ENCODE peak calls at places on chromosome 7, in five cellular contexts. N is MM.1S, K is neural progenitor cell, A is IMR-90, X is HepG2. B is an unnamed sample.

GRCh38 chr7:105816270-105816843 is 60.0 kb downstream of the ATXN7L1 start:
- DNase-seq in K (no peak), A (no peak), X (no peak), N (no peak), B (no peak)

GRCh38 chr7:41027428-41028115 is 675.3 kb downstream of the INHBA start:
- DNase-seq in N (no peak), K (no peak), A (peak; percentile 98), X (no peak), B (peak; percentile 68)

GRCh38 chr7:123823898-123824753 is 20.8 kb upstream of the HYAL4 start:
- DNase-seq in K (no peak), X (no peak), A (no peak), N (no peak), B (no peak)

GRCh38 chr7:104264281-104264680 is 56.5 kb upstream of the ORC5 start:
- DNase-seq in K (no peak), A (peak; percentile 32), N (no peak), X (no peak), B (peak; percentile 34)

GRCh38 chr7:90211391-90212148 is at the start of gene STEAP2:
- DNase-seq in X (peak; percentile 81), K (peak; percentile 93), A (peak; percentile 85), N (peak; percentile 11), B (peak; percentile 94)

GRCh38 chr7:7682856-7683255 is 35.6 kb downstream of the RPA3 start:
- DNase-seq in X (no peak), N (peak; percentile 65), K (no peak), A (no peak), B (no peak)

GRCh38 chr7:1547777-1548437 is 8.1 kb downstream of the TMEM184A start:
- DNase-seq in K (no peak), A (no peak), N (no peak), X (no peak), B (no peak)

GRCh38 chr7:134799387-134799786 is 20.0 kb downstream of the CALD1 start:
- DNase-seq in X (no peak), K (no peak), N (no peak), A (no peak), B (no peak)

GRCh38 chr7:103912906-103913610 is 76.4 kb downstream of the RELN start:
- DNase-seq in X (no peak), A (peak; percentile 62), K (no peak), N (no peak), B (no peak)

GRCh38 chr7:82477733-82478515 is 34.3 kb upstream of the CACNA2D1 start:
- DNase-seq in X (no peak), A (no peak), K (no peak), N (no peak), B (no peak)

GRCh38 chr7:157401567-157402387 is 65.0 kb downstream of the DNAJB6 start:
- DNase-seq in X (no peak), A (no peak), K (no peak), N (no peak), B (peak; percentile 29)

GRCh38 chr7:51141451-51141971 is 175.1 kb downstream of the COBL start:
- DNase-seq in A (peak; percentile 35), N (peak; percentile 11), X (no peak), K (peak; percentile 59), B (peak; percentile 84)

GRCh38 chr7:28591725-28592331 is 179.5 kb downstream of the CREB5 start:
- DNase-seq in A (no peak), X (no peak), K (no peak), N (no peak), B (no peak)

GRCh38 chr7:79862447-79862846 is 272.2 kb upstream of the GNAI1 start:
- DNase-seq in K (no peak), X (no peak), N (no peak), A (no peak), B (no peak)

GRCh38 chr7:120950539-120951308 is at the start of gene ING3:
- DNase-seq in K (peak; percentile 99), A (peak; percentile 97), X (peak; percentile 95), N (peak; percentile 100), B (peak; percentile 92)

DNA sequence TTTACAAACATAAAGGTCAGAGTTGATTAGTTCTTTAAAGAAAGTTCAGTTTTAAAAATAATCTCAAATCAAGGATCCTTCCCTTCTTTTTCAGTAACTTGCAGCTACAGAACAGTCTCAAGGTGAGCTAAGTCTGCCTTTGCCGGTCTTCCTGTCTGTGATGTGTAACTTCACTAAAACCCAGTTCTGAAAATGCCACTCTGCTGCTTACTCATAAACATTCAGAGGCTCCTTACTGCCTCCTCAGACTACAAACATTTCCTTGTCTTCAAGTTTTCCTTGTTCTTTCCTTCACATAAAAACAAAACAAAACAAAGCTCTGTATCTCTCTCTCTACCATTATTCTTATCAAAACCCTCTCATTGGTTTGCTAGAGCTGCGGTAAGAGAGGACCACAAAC is 128.7 kb downstream of the ETV1 start:
- DNase-seq in K (no peak), X (no peak), A (peak; percentile 12), N (no peak), B (no peak)
- H2AFZ ChIP-seq in K (peak overlapping the region; percentile 64), X (no peak overlapping the region), A (no peak overlapping the region), N (no peak overlapping the region), B (no peak overlapping the region)

GRCh38 chr7:71198887-71199286 is 66.9 kb downstream of the GALNT17 start:
- DNase-seq in X (no peak), A (no peak), K (no peak), N (no peak), B (no peak)
- H3K4me1 ChIP-seq in X (no peaks in the 10 kb centered on the region), A (no peaks in the 10 kb centered on the region), K (no peaks in the 10 kb centered on the region), N (no peaks in the 10 kb centered on the region), B (no peaks in the 10 kb centered on the region)

GRCh38 chr7:44964384-44964830 is 14.4 kb downstream of the MYO1G start:
- DNase-seq in A (peak; percentile 28), K (peak; percentile 41), X (no peak), N (no peak), B (peak; percentile 92)
- TF ChIP-seq CTCF in A (peak; percentile 34), K (peak; percentile 39), X (peak; percentile 59), N (peak; percentile 21), B (peak; percentile 41)

GRCh38 chr7:26286157-26286556 is 5.5 kb upstream of the SNX10 start:
- DNase-seq in N (no peak), X (no peak), A (no peak), K (no peak), B (no peak)

GRCh38 chr7:26284477-26284876 is 7.2 kb upstream of the SNX10 start:
- DNase-seq in X (peak; percentile 71), A (no peak), N (no peak), K (no peak), B (no peak)

GRCh38 chr7:26280097-26280496 is 11.6 kb upstream of the SNX10 start:
- DNase-seq in K (no peak), N (no peak), X (no peak), A (no peak), B (no peak)

GRCh38 chr7:26280723-26281122 is 10.9 kb upstream of the SNX10 start:
- DNase-seq in K (no peak), N (no peak), A (no peak), X (no peak), B (no peak)

DNA sequence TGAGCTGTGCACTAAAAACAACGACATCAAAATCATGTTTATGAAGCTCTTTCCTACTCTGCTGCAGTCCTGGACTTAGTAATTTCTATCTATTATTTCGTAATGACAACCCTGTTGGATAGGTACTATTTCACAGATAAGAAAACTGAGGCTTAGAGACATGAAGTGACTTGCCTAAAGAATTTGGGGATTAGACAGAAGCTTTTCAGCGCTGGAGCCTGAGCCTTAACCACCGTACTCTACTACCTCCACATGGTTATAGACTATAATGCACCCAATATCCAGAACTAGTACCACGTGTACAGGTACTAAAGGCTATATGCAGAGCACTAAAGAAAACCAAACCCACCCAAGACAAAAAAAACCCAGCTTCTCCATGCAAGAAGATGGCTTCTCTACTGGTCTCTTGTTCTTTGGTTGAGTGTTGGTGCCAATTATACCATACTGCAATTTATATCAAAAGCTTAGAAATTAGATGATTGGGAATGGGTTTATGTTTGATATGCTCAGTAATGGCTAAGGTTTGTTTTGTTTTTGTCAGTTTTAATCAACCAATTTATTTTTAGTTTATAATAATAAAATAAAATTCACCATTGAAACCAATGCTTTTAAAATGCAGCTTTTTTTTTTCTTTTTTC is 6.5 kb upstream of the SNX10 start:
- DNase-seq in K (peak; percentile 21), N (no peak), A (no peak), X (peak; percentile 46), B (no peak)
- H2AFZ ChIP-seq in K (no peak overlapping the region), N (no peak overlapping the region), A (no peak overlapping the region), X (no peak overlapping the region), B (no peak overlapping the region)

GRCh38 chr7:77923419-77923818 is 124.8 kb downstream of the PHTF2 start:
- DNase-seq in N (peak; percentile 38), A (no peak), X (no peak), K (no peak), B (no peak)
- H3K4me1 ChIP-seq in N (peaks cover 9% of the 10 kb centered on the region), A (no peaks in the 10 kb centered on the region), X (no peaks in the 10 kb centered on the region), K (no peaks in the 10 kb centered on the region), B (no peaks in the 10 kb centered on the region)

GRCh38 chr7:118104812-118105441 is 79.0 kb upstream of the LSM8 start:
- DNase-seq in K (no peak), N (peak; percentile 56), A (peak; percentile 40), X (no peak), B (no peak)
- TF ChIP-seq CTCF in K (peak; percentile 63), N (peak; percentile 74), A (peak; percentile 58), X (peak; percentile 57), B (peak; percentile 34)

B was measured in osteoblast.